ENCODE peak calls at places on chromosomes 12 and 14, in five cellular contexts. One of them, this sample, is unnamed. For H3K9me3, the result is how much of the 10 kb centered on the place peaks cover.

GRCh38 chr14:61280526-61281185 is 482 bp downstream of the TMEM30B start:
- DNase-seq in iPS DF 6.9: no peak
- DNase-seq in colonic mucosa: peak
- DNase-seq in A673: peak
- DNase-seq in effector memory CD4-positive, alpha-beta T cell: peak
- DNase-seq in this sample: peak

GRCh38 chr14:97107760-97108159 is 310.6 kb downstream of the VRK1 start:
- DNase-seq in iPS DF 6.9: no peak
- DNase-seq in colonic mucosa: no peak
- DNase-seq in A673: no peak
- DNase-seq in effector memory CD4-positive, alpha-beta T cell: no peak
- DNase-seq in this sample: no peak

GRCh38 chr14:101980700-101981099 is 16.3 kb downstream of the DYNC1H1 start:
- DNase-seq in iPS DF 6.9: no peak
- DNase-seq in colonic mucosa: no peak
- DNase-seq in A673: peak
- DNase-seq in effector memory CD4-positive, alpha-beta T cell: no peak
- DNase-seq in this sample: peak

GRCh38 chr12:107903377-107904061 is 129.0 kb downstream of the ASCL4 start:
- DNase-seq in iPS DF 6.9: peak
- DNase-seq in colonic mucosa: peak
- DNase-seq in A673: peak
- DNase-seq in effector memory CD4-positive, alpha-beta T cell: no peak
- DNase-seq in this sample: no peak

GRCh38 chr12:123369209-123369608 is 4.6 kb upstream of the SBNO1 start:
- DNase-seq in iPS DF 6.9: no peak
- DNase-seq in colonic mucosa: no peak
- DNase-seq in A673: no peak
- DNase-seq in effector memory CD4-positive, alpha-beta T cell: no peak
- DNase-seq in this sample: no peak

GRCh38 chr14:99549684-99550083 is 54.3 kb downstream of the CCDC85C start:
- DNase-seq in iPS DF 6.9: no peak
- DNase-seq in colonic mucosa: no peak
- DNase-seq in A673: no peak
- DNase-seq in effector memory CD4-positive, alpha-beta T cell: no peak
- DNase-seq in this sample: no peak

GRCh38 chr12:42802688-42803279 is 213.2 kb upstream of the PRICKLE1 start:
- DNase-seq in iPS DF 6.9: no peak
- DNase-seq in colonic mucosa: no peak
- DNase-seq in A673: no peak
- DNase-seq in effector memory CD4-positive, alpha-beta T cell: no peak
- DNase-seq in this sample: no peak

GRCh38 chr12:117013726-117014125 is 85.5 kb downstream of the TESC start:
- DNase-seq in iPS DF 6.9: no peak
- DNase-seq in colonic mucosa: no peak
- DNase-seq in A673: no peak
- DNase-seq in effector memory CD4-positive, alpha-beta T cell: no peak
- DNase-seq in this sample: no peak

GRCh38 chr12:108610856-108611605 is 13.1 kb upstream of the TMEM119 start:
- DNase-seq in iPS DF 6.9: no peak
- DNase-seq in colonic mucosa: no peak
- DNase-seq in A673: no peak
- DNase-seq in effector memory CD4-positive, alpha-beta T cell: no peak
- DNase-seq in this sample: no peak

GRCh38 chr12:54329756-54330155 is 4.8 kb downstream of the COPZ1 start:
- DNase-seq in iPS DF 6.9: no peak
- DNase-seq in colonic mucosa: no peak
- DNase-seq in A673: no peak
- DNase-seq in effector memory CD4-positive, alpha-beta T cell: no peak
- DNase-seq in this sample: no peak

GRCh38 chr14:104284636-104285482 is 146.5 kb downstream of the KIF26A start:
- DNase-seq in iPS DF 6.9: no peak
- DNase-seq in colonic mucosa: no peak
- DNase-seq in A673: no peak
- DNase-seq in effector memory CD4-positive, alpha-beta T cell: no peak
- DNase-seq in this sample: no peak

GRCh38 chr12:19140381-19141236 is 11.1 kb downstream of the PLEKHA5 start:
- DNase-seq in iPS DF 6.9: no peak
- DNase-seq in colonic mucosa: no peak
- DNase-seq in A673: no peak
- DNase-seq in effector memory CD4-positive, alpha-beta T cell: no peak
- DNase-seq in this sample: no peak

GRCh38 chr12:98725481-98726247 is 80.6 kb downstream of the APAF1 start:
- DNase-seq in iPS DF 6.9: no peak
- DNase-seq in colonic mucosa: no peak
- DNase-seq in A673: peak
- DNase-seq in effector memory CD4-positive, alpha-beta T cell: no peak
- DNase-seq in this sample: no peak

GRCh38 chr12:10027311-10028099 is 3.0 kb upstream of the CLEC9A start:
- DNase-seq in iPS DF 6.9: no peak
- DNase-seq in colonic mucosa: no peak
- DNase-seq in A673: peak
- DNase-seq in effector memory CD4-positive, alpha-beta T cell: no peak
- DNase-seq in this sample: no peak

GRCh38 chr12:109308534-109309440 is at the start of gene FOXN4:
- DNase-seq in iPS DF 6.9: no peak
- DNase-seq in colonic mucosa: no peak
- DNase-seq in A673: no peak
- DNase-seq in effector memory CD4-positive, alpha-beta T cell: no peak
- DNase-seq in this sample: no peak

GRCh38 chr14:68970736-68971135 is 8.4 kb downstream of the ACTN1 start:
- DNase-seq in iPS DF 6.9: no peak
- DNase-seq in colonic mucosa: no peak
- DNase-seq in A673: no peak
- DNase-seq in effector memory CD4-positive, alpha-beta T cell: no peak
- DNase-seq in this sample: no peak

GRCh38 chr14:68970096-68970612 is 8.9 kb downstream of the ACTN1 start:
- DNase-seq in iPS DF 6.9: no peak
- DNase-seq in colonic mucosa: no peak
- DNase-seq in A673: no peak
- DNase-seq in effector memory CD4-positive, alpha-beta T cell: no peak
- DNase-seq in this sample: no peak

GRCh38 chr14:68968051-68968450 is 11.1 kb downstream of the ACTN1 start:
- DNase-seq in iPS DF 6.9: no peak
- DNase-seq in colonic mucosa: no peak
- DNase-seq in A673: no peak
- DNase-seq in effector memory CD4-positive, alpha-beta T cell: peak
- DNase-seq in this sample: no peak

GRCh38 chr14:68968721-68969120 is 10.4 kb downstream of the ACTN1 start:
- DNase-seq in iPS DF 6.9: no peak
- DNase-seq in colonic mucosa: no peak
- DNase-seq in A673: no peak
- DNase-seq in effector memory CD4-positive, alpha-beta T cell: no peak
- DNase-seq in this sample: no peak

DNA sequence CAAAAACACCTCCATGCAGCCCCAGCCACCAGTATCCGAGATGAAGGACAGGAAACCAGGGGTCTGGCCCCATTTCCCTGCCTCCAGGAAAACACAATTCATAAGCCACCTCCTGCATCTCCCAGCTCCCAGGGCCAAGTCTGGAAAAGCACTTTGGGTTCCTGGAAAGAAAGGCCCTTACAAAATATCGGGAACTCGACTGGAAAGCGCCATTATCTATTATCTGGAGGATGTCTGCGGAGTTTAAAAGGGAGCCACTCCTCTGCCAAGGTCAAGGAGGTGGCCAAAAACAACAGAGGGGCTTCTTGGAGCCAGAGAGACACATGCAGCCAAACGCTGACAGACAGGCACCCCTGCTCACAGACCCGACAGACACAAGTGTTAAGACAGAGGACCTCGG is 9.8 kb downstream of the ACTN1 start:
- DNase-seq in iPS DF 6.9: no peak
- DNase-seq in colonic mucosa: no peak
- DNase-seq in A673: no peak
- DNase-seq in effector memory CD4-positive, alpha-beta T cell: no peak
- DNase-seq in this sample: no peak
- H3K27ac ChIP-seq in iPS DF 6.9: no peak
- H3K27ac ChIP-seq in colonic mucosa: peak
- H3K27ac ChIP-seq in A673: no peak
- H3K27ac ChIP-seq in effector memory CD4-positive, alpha-beta T cell: peak
- H3K27ac ChIP-seq in this sample: peak

GRCh38 chr14:105898482-105899010 is 372.2 kb downstream of the TMEM121 start:
- DNase-seq in iPS DF 6.9: no peak
- DNase-seq in colonic mucosa: no peak
- DNase-seq in A673: no peak
- DNase-seq in effector memory CD4-positive, alpha-beta T cell: no peak
- DNase-seq in this sample: no peak

GRCh38 chr14:105901226-105901625 is 374.8 kb downstream of the TMEM121 start:
- DNase-seq in iPS DF 6.9: no peak
- DNase-seq in colonic mucosa: no peak
- DNase-seq in A673: no peak
- DNase-seq in effector memory CD4-positive, alpha-beta T cell: no peak
- DNase-seq in this sample: no peak

GRCh38 chr14:105900398-105901160 is 374.2 kb downstream of the TMEM121 start:
- DNase-seq in iPS DF 6.9: no peak
- DNase-seq in colonic mucosa: no peak
- DNase-seq in A673: no peak
- DNase-seq in effector memory CD4-positive, alpha-beta T cell: no peak
- DNase-seq in this sample: no peak

GRCh38 chr14:105899071-105899641 is 372.8 kb downstream of the TMEM121 start:
- DNase-seq in iPS DF 6.9: no peak
- DNase-seq in colonic mucosa: no peak
- DNase-seq in A673: no peak
- DNase-seq in effector memory CD4-positive, alpha-beta T cell: no peak
- DNase-seq in this sample: no peak

GRCh38 chr14:105899657-105900397 is 373.4 kb downstream of the TMEM121 start:
- DNase-seq in iPS DF 6.9: no peak
- DNase-seq in colonic mucosa: no peak
- DNase-seq in A673: no peak
- DNase-seq in effector memory CD4-positive, alpha-beta T cell: no peak
- DNase-seq in this sample: no peak
- H3K9me3 ChIP-seq in iPS DF 6.9: under half
- H3K9me3 ChIP-seq in colonic mucosa: under half
- H3K9me3 ChIP-seq in A673: under half
- H3K9me3 ChIP-seq in effector memory CD4-positive, alpha-beta T cell: under half
- H3K9me3 ChIP-seq in this sample: under half

DNA sequence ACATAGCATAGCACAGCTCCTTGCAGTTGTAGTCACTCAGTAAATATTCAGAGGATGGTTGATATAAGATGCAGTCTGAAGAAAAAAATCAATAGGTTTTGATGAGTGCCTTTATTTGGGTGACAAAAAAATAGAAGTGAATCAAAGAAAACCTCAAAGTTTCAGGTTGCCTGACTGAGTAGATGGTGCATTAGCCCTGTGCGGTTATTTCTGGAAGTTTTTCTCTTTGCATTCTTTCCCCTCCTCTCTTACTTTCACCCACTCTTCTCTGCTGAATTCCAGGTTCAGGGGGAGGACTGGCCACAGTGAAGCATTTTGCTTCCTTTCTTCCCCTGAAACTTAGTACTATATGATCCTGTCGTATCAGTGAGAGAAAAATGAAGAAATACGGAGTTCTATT is 28.6 kb downstream of the TRHDE start:
- DNase-seq in iPS DF 6.9: no peak
- DNase-seq in colonic mucosa: no peak
- DNase-seq in A673: no peak
- DNase-seq in effector memory CD4-positive, alpha-beta T cell: no peak
- DNase-seq in this sample: no peak
- H3K4me3 ChIP-seq in iPS DF 6.9: no peak
- H3K4me3 ChIP-seq in colonic mucosa: no peak
- H3K4me3 ChIP-seq in A673: no peak
- H3K4me3 ChIP-seq in effector memory CD4-positive, alpha-beta T cell: no peak
- H3K4me3 ChIP-seq in this sample: no peak

GRCh38 chr12:12936983-12937491 is 14.9 kb downstream of the GPRC5D start:
- DNase-seq in iPS DF 6.9: no peak
- DNase-seq in colonic mucosa: no peak
- DNase-seq in A673: no peak
- DNase-seq in effector memory CD4-positive, alpha-beta T cell: no peak
- DNase-seq in this sample: no peak
- H3K27ac ChIP-seq in iPS DF 6.9: no peak
- H3K27ac ChIP-seq in colonic mucosa: no peak
- H3K27ac ChIP-seq in A673: no peak
- H3K27ac ChIP-seq in effector memory CD4-positive, alpha-beta T cell: no peak
- H3K27ac ChIP-seq in this sample: no peak

GRCh38 chr14:105968291-105968690 is 441.9 kb downstream of the TMEM121 start:
- DNase-seq in iPS DF 6.9: no peak
- DNase-seq in colonic mucosa: no peak
- DNase-seq in A673: no peak
- DNase-seq in effector memory CD4-positive, alpha-beta T cell: no peak
- DNase-seq in this sample: no peak
- H3K9me3 ChIP-seq in iPS DF 6.9: under half
- H3K9me3 ChIP-seq in colonic mucosa: under half
- H3K9me3 ChIP-seq in A673: under half
- H3K9me3 ChIP-seq in effector memory CD4-positive, alpha-beta T cell: under half
- H3K9me3 ChIP-seq in this sample: under half